ENCODE peak calls at places on chromosomes 4 and X, in five cellular contexts. Z is dorsolateral prefrontal cortex, A is A549, H is tibial nerve, V is A673. O is an unnamed sample.

GRCh38 chr4:48939785-48940184 is 33.2 kb upstream of the OCIAD2 start:
- DNase-seq in H (no peak), Z (no peak), A (peak), V (peak), O (peak)

GRCh38 chrX:23333842-23334535 is 660 bp upstream of the PTCHD1 start:
- DNase-seq in V (peak), A (no peak), Z (no peak), H (no peak), O (no peak)

GRCh38 chr4:126405369-126405982 is 1090.7 kb downstream of the FAT4 start:
- DNase-seq in V (peak), Z (no peak), H (no peak), A (peak), O (no peak)

GRCh38 chr4:121680571-121680970 is 16.2 kb downstream of the ANXA5 start:
- DNase-seq in Z (no peak), A (no peak), V (no peak), H (no peak), O (no peak)

GRCh38 chr4:4480685-4481393 is 61.0 kb downstream of the STX18 start:
- DNase-seq in H (no peak), Z (peak), V (peak), A (peak), O (no peak)

GRCh38 chr4:38531126-38531737 is 132.8 kb upstream of the KLF3 start:
- DNase-seq in Z (no peak), V (peak), A (no peak), H (no peak), O (no peak)

GRCh38 chr4:122412547-122412946 is 33.7 kb downstream of the ADAD1 start:
- DNase-seq in V (no peak), H (no peak), A (peak), Z (no peak), O (no peak)

GRCh38 chr4:105780176-105780575 is 71.6 kb downstream of the GSTCD start:
- DNase-seq in H (no peak), Z (no peak), V (no peak), A (no peak), O (no peak)

GRCh38 chr4:155906554-155907247 is 3.2 kb downstream of the TDO2 start:
- DNase-seq in V (peak), A (peak), Z (no peak), H (no peak), O (no peak)

GRCh38 chr4:6681191-6681590 is 12.5 kb upstream of the S100P start:
- DNase-seq in V (no peak), A (no peak), Z (no peak), H (no peak), O (no peak)

GRCh38 chr4:153465922-153466636 is at the start of gene TMEM131L:
- DNase-seq in V (peak), H (peak), A (peak), Z (peak), O (no peak)

GRCh38 chr4:165873298-165874071 is 448 bp downstream of the TLL1 start:
- DNase-seq in H (no peak), A (peak), V (peak), Z (no peak), O (no peak)

GRCh38 chrX:73916931-73917657 is 354.1 kb downstream of the CHIC1 start:
- DNase-seq in V (peak), A (peak), H (no peak), Z (no peak), O (no peak)

GRCh38 chr4:174464949-174465348 is 57.3 kb downstream of the HPGD start:
- DNase-seq in V (no peak), H (no peak), Z (no peak), A (no peak), O (no peak)

GRCh38 chrX:144798972-144799371 is 448.3 kb upstream of the SPANXN1 start:
- DNase-seq in A (no peak), Z (no peak), H (no peak), V (no peak), O (no peak)

GRCh38 chr4:37693450-37694190 is 7.4 kb upstream of the RELL1 start:
- DNase-seq in Z (no peak), V (no peak), A (peak), H (no peak), O (no peak)

GRCh38 chr4:185912779-185913178 is 100.8 kb upstream of the SORBS2 start:
- DNase-seq in H (no peak), V (peak), A (no peak), Z (no peak), O (no peak)

GRCh38 chr4:125433453-125433852 is 118.7 kb downstream of the FAT4 start:
- DNase-seq in Z (no peak), V (peak), A (no peak), H (no peak), O (no peak)

GRCh38 chrX:30228526-30228925 is 1.9 kb upstream of the MAGEB3 start:
- DNase-seq in V (peak), A (no peak), H (no peak), Z (no peak), O (no peak)

GRCh38 chrX:132948648-132949260 is 9.7 kb downstream of the HS6ST2 start:
- DNase-seq in V (peak), Z (no peak), H (no peak), A (peak), O (no peak)

GRCh38 chr4:114304567-114304966 is 294.0 kb upstream of the UGT8 start:
- DNase-seq in H (no peak), A (no peak), V (no peak), Z (no peak), O (no peak)

GRCh38 chr4:122842984-122843531 is 16.4 kb downstream of the FGF2 start:
- DNase-seq in H (no peak), V (peak), Z (no peak), A (peak), O (no peak)

GRCh38 chr4:175290401-175290800 is 372.2 kb downstream of the ADAM29 start:
- DNase-seq in V (peak), A (no peak), Z (no peak), H (no peak), O (no peak)

GRCh38 chrX:38717871-38718270 is 83.4 kb upstream of the MID1IP1 start:
- DNase-seq in A (peak), Z (no peak), H (no peak), V (peak), O (no peak)

GRCh38 chr4:55554453-55555030 is 7.8 kb upstream of the CLOCK start:
- DNase-seq in A (peak), Z (no peak), V (no peak), H (no peak), O (no peak)

GRCh38 chr4:161762796-161763195 is 401.0 kb downstream of the FSTL5 start:
- DNase-seq in H (no peak), Z (no peak), A (peak), V (no peak), O (no peak)

GRCh38 chr4:110197421-110198398 is 705 bp downstream of the ELOVL6 start:
- DNase-seq in A (peak), V (peak), Z (peak), H (no peak), O (peak)

GRCh38 chr4:121139533-121140222 is 24.4 kb downstream of the TNIP3 start:
- DNase-seq in H (no peak), V (no peak), A (no peak), Z (no peak), O (no peak)

GRCh38 chr4:27986476-27986875 is 1125.8 kb downstream of the STIM2 start:
- DNase-seq in A (no peak), V (peak), H (no peak), Z (no peak), O (no peak)

GRCh38 chr4:102778720-102779119 is 18.0 kb upstream of the MANBA start:
- DNase-seq in V (no peak), A (no peak), H (no peak), Z (no peak), O (no peak)

GRCh38 chr4:144658908-144659307 is 13.0 kb downstream of the HHIP start:
- DNase-seq in V (no peak), Z (no peak), A (no peak), H (no peak), O (no peak)

GRCh38 chrX:24260827-24261550 is 52.9 kb downstream of the SUPT20HL2 start:
- DNase-seq in H (no peak), Z (no peak), V (no peak), A (no peak), O (no peak)

GRCh38 chr4:53196195-53196641 is 169.6 kb downstream of the SCFD2 start:
- DNase-seq in V (peak), Z (no peak), H (no peak), A (no peak), O (no peak)

GRCh38 chr4:38711066-38711465 is 47.1 kb downstream of the KLF3 start:
- DNase-seq in A (no peak), H (no peak), Z (no peak), V (no peak), O (no peak)

GRCh38 chr4:26372525-26373172 is 51.8 kb downstream of the RBPJ start:
- DNase-seq in V (peak), A (peak), Z (no peak), H (no peak), O (no peak)
- H3K4me3 ChIP-seq in V (no peak), A (no peak), Z (no peak), H (no peak), O (no peak)

DNA sequence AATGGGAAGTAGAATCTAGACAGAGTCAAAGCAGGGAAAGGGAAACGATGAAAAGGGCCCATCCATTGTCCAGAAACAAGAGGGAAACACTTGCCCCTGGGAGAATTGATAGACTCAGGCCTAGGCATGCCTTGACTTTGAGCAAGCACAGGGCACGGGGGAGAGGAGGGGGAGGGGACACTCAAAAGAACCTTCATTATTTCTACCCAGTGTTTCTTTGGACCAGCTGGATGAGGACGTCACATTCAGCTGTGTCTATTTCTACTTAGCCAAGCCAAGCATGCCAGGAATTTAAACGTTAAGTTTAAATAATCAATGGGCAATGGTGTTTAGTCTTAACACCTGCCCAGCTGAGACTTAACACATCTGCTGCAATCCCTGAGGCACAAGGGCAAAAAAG is 50.4 kb downstream of the SCD5 start:
- DNase-seq in H (no peak), V (no peak), Z (peak), A (no peak), O (no peak)
- H3K27ac ChIP-seq in H (no peak), V (no peak), Z (peak), A (no peak), O (no peak)

GRCh38 chrX:115894087-115894486 is 276.5 kb upstream of the AGTR2 start:
- DNase-seq in H (no peak), A (peak), V (peak), Z (peak), O (no peak)
- H3K4me3 ChIP-seq in H (no peak), A (no peak), V (no peak), Z (peak), O (no peak)

DNA sequence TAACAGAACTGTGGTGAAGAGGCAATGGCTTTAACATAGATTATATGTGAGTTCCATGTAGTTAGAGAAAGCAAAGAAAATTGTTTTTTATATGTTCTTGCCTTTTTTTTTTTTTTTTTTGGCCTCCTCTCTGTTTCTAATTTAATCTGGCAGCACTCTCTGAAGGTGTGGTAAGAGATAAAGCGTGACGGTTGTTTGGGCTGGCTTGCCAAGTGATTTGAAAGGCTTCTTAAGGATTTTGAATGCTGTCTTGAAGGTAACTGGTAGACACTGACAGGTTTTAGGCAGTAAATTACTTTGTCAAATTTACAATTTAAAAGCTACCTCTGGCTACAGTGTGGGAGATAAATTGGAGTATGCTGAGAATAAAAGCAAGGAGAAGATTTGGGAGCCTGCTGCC is 269.3 kb upstream of the HS3ST1 start:
- DNase-seq in V (no peak), A (no peak), H (no peak), Z (no peak), O (no peak)
- H3K27ac ChIP-seq in V (no peak), A (peak), H (no peak), Z (no peak), O (peak)

O was measured in RWPE2.